ENCODE peak calls at places on chromosome 22, in nine cellular contexts. One of them, this sample, is unnamed.

GRCh38 chr22:38707346-38707745 is 1.6 kb downstream of the GTPBP1 start:
- DNase-seq in upper lobe of right lung: no peak
- DNase-seq in psoas muscle: no peak
- DNase-seq in colonic mucosa: peak; percentile 49
- DNase-seq in astrocyte of the spinal cord: peak; percentile 15
- DNase-seq in HCT116: no peak
- DNase-seq in heart left ventricle: no peak
- DNase-seq in left ventricle myocardium inferior: no peak
- DNase-seq in mucosa of descending colon: no peak
- DNase-seq in this sample: peak; percentile 56

GRCh38 chr22:38203855-38204497 is 2.2 kb downstream of the MAFF start:
- DNase-seq in astrocyte of the spinal cord: peak; percentile 51
- DNase-seq in psoas muscle: no peak
- DNase-seq in left ventricle myocardium inferior: no peak
- DNase-seq in colonic mucosa: no peak
- DNase-seq in upper lobe of right lung: no peak
- DNase-seq in heart left ventricle: no peak
- DNase-seq in mucosa of descending colon: no peak
- DNase-seq in HCT116: no peak
- DNase-seq in this sample: peak; percentile 70

GRCh38 chr22:29997516-29997915 is 82.7 kb upstream of the HORMAD2 start:
- DNase-seq in colonic mucosa: no peak
- DNase-seq in heart left ventricle: no peak
- DNase-seq in upper lobe of right lung: no peak
- DNase-seq in mucosa of descending colon: no peak
- DNase-seq in left ventricle myocardium inferior: no peak
- DNase-seq in astrocyte of the spinal cord: no peak
- DNase-seq in psoas muscle: no peak
- DNase-seq in HCT116: no peak
- DNase-seq in this sample: no peak

GRCh38 chr22:38032681-38033521 is 24.3 kb upstream of the PICK1 start:
- DNase-seq in mucosa of descending colon: no peak
- DNase-seq in heart left ventricle: no peak
- DNase-seq in upper lobe of right lung: no peak
- DNase-seq in HCT116: no peak
- DNase-seq in psoas muscle: no peak
- DNase-seq in left ventricle myocardium inferior: no peak
- DNase-seq in colonic mucosa: no peak
- DNase-seq in astrocyte of the spinal cord: peak; percentile 78
- DNase-seq in this sample: peak; percentile 93

GRCh38 chr22:24845036-24845918 is 39.3 kb downstream of the SGSM1 start:
- DNase-seq in HCT116: no peak
- DNase-seq in mucosa of descending colon: no peak
- DNase-seq in heart left ventricle: no peak
- DNase-seq in left ventricle myocardium inferior: no peak
- DNase-seq in astrocyte of the spinal cord: no peak
- DNase-seq in psoas muscle: peak; percentile 59
- DNase-seq in upper lobe of right lung: no peak
- DNase-seq in colonic mucosa: no peak
- DNase-seq in this sample: peak; percentile 46

GRCh38 chr22:24146190-24146616 is 35.1 kb upstream of the SUSD2 start:
- DNase-seq in psoas muscle: peak; percentile 75
- DNase-seq in mucosa of descending colon: peak; percentile 80
- DNase-seq in upper lobe of right lung: peak; percentile 92
- DNase-seq in HCT116: no peak
- DNase-seq in colonic mucosa: peak; percentile 81
- DNase-seq in heart left ventricle: peak; percentile 45
- DNase-seq in left ventricle myocardium inferior: no peak
- DNase-seq in astrocyte of the spinal cord: peak; percentile 73
- DNase-seq in this sample: peak; percentile 67

GRCh38 chr22:41286639-41287091 is 678 bp upstream of the RANGAP1 start:
- DNase-seq in mucosa of descending colon: no peak
- DNase-seq in astrocyte of the spinal cord: no peak
- DNase-seq in left ventricle myocardium inferior: no peak
- DNase-seq in upper lobe of right lung: no peak
- DNase-seq in psoas muscle: no peak
- DNase-seq in HCT116: no peak
- DNase-seq in colonic mucosa: no peak
- DNase-seq in heart left ventricle: no peak
- DNase-seq in this sample: peak; percentile 50

GRCh38 chr22:20616451-20617043 is 109.1 kb downstream of the MED15 start:
- DNase-seq in psoas muscle: no peak
- DNase-seq in upper lobe of right lung: no peak
- DNase-seq in HCT116: no peak
- DNase-seq in left ventricle myocardium inferior: no peak
- DNase-seq in astrocyte of the spinal cord: peak; percentile 19
- DNase-seq in mucosa of descending colon: no peak
- DNase-seq in heart left ventricle: no peak
- DNase-seq in colonic mucosa: no peak
- DNase-seq in this sample: no peak

GRCh38 chr22:28440517-28441366 is 238.9 kb downstream of the TTC28 start:
- DNase-seq in colonic mucosa: no peak
- DNase-seq in mucosa of descending colon: no peak
- DNase-seq in astrocyte of the spinal cord: peak; percentile 73
- DNase-seq in HCT116: no peak
- DNase-seq in upper lobe of right lung: no peak
- DNase-seq in left ventricle myocardium inferior: no peak
- DNase-seq in heart left ventricle: no peak
- DNase-seq in psoas muscle: no peak
- DNase-seq in this sample: peak; percentile 43
- TF ChIP-seq CTCF in colonic mucosa: no peak
- TF ChIP-seq CTCF in mucosa of descending colon: no peak
- TF ChIP-seq CTCF in astrocyte of the spinal cord: no peak
- TF ChIP-seq CTCF in HCT116: no peak
- TF ChIP-seq CTCF in upper lobe of right lung: no peak
- TF ChIP-seq CTCF in left ventricle myocardium inferior: no peak
- TF ChIP-seq CTCF in heart left ventricle: no peak
- TF ChIP-seq CTCF in psoas muscle: no peak
- TF ChIP-seq CTCF in this sample: no peak

DNA sequence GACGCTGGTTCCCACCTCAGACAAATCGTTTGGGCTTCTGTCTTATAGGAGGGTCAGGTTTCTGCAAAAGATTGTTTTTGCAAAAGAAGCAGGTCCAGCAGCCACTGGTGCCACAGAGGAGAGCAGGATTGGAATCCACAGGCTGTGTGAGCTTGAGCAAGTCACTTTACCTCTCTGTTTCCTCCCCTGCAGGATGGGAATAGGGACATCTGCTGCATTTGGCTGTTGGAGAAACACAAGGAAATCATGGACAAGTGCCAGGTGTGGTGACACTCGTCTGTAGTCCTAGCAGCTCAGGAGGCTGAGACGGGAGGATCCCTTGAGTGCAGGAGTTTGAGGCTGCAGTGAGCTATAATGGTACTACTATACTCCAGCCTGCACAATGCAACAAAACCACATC is 422.6 kb downstream of the MN1 start:
- DNase-seq in colonic mucosa: no peak
- DNase-seq in psoas muscle: no peak
- DNase-seq in left ventricle myocardium inferior: no peak
- DNase-seq in mucosa of descending colon: no peak
- DNase-seq in astrocyte of the spinal cord: no peak
- DNase-seq in upper lobe of right lung: no peak
- DNase-seq in HCT116: no peak
- DNase-seq in heart left ventricle: no peak
- DNase-seq in this sample: no peak
- H3K4me3 ChIP-seq in colonic mucosa: no peak overlapping the region
- H3K4me3 ChIP-seq in psoas muscle: no peak overlapping the region
- H3K4me3 ChIP-seq in left ventricle myocardium inferior: no peak overlapping the region
- H3K4me3 ChIP-seq in mucosa of descending colon: no peak overlapping the region
- H3K4me3 ChIP-seq in astrocyte of the spinal cord: no peak overlapping the region
- H3K4me3 ChIP-seq in upper lobe of right lung: no peak overlapping the region
- H3K4me3 ChIP-seq in HCT116: no peak overlapping the region
- H3K4me3 ChIP-seq in heart left ventricle: no peak overlapping the region
- H3K4me3 ChIP-seq in this sample: no peak overlapping the region

GRCh38 chr22:44956835-44957234 is 53.0 kb downstream of the PHF21B start:
- DNase-seq in HCT116: no peak
- DNase-seq in astrocyte of the spinal cord: no peak
- DNase-seq in mucosa of descending colon: no peak
- DNase-seq in heart left ventricle: no peak
- DNase-seq in colonic mucosa: no peak
- DNase-seq in psoas muscle: no peak
- DNase-seq in upper lobe of right lung: no peak
- DNase-seq in left ventricle myocardium inferior: no peak
- DNase-seq in this sample: no peak

GRCh38 chr22:44954113-44954512 is 55.7 kb downstream of the PHF21B start:
- DNase-seq in psoas muscle: no peak
- DNase-seq in colonic mucosa: no peak
- DNase-seq in upper lobe of right lung: no peak
- DNase-seq in left ventricle myocardium inferior: no peak
- DNase-seq in HCT116: no peak
- DNase-seq in heart left ventricle: no peak
- DNase-seq in mucosa of descending colon: no peak
- DNase-seq in astrocyte of the spinal cord: no peak
- DNase-seq in this sample: no peak

GRCh38 chr22:44952863-44953790 is 56.7 kb downstream of the PHF21B start:
- DNase-seq in heart left ventricle: no peak
- DNase-seq in left ventricle myocardium inferior: no peak
- DNase-seq in colonic mucosa: no peak
- DNase-seq in mucosa of descending colon: no peak
- DNase-seq in astrocyte of the spinal cord: no peak
- DNase-seq in upper lobe of right lung: no peak
- DNase-seq in psoas muscle: no peak
- DNase-seq in HCT116: no peak
- DNase-seq in this sample: no peak

GRCh38 chr22:44955102-44955501 is 54.7 kb downstream of the PHF21B start:
- DNase-seq in colonic mucosa: no peak
- DNase-seq in mucosa of descending colon: no peak
- DNase-seq in astrocyte of the spinal cord: no peak
- DNase-seq in upper lobe of right lung: no peak
- DNase-seq in psoas muscle: no peak
- DNase-seq in left ventricle myocardium inferior: no peak
- DNase-seq in HCT116: no peak
- DNase-seq in heart left ventricle: no peak
- DNase-seq in this sample: no peak

GRCh38 chr22:44957267-44957905 is 52.4 kb downstream of the PHF21B start:
- DNase-seq in heart left ventricle: no peak
- DNase-seq in mucosa of descending colon: no peak
- DNase-seq in psoas muscle: no peak
- DNase-seq in left ventricle myocardium inferior: no peak
- DNase-seq in HCT116: no peak
- DNase-seq in colonic mucosa: no peak
- DNase-seq in astrocyte of the spinal cord: no peak
- DNase-seq in upper lobe of right lung: no peak
- DNase-seq in this sample: no peak
- TF ChIP-seq CTCF in heart left ventricle: no peak
- TF ChIP-seq CTCF in mucosa of descending colon: no peak
- TF ChIP-seq CTCF in psoas muscle: no peak
- TF ChIP-seq CTCF in left ventricle myocardium inferior: no peak
- TF ChIP-seq CTCF in HCT116: peak; percentile 38
- TF ChIP-seq CTCF in colonic mucosa: no peak
- TF ChIP-seq CTCF in astrocyte of the spinal cord: peak; percentile 39
- TF ChIP-seq CTCF in upper lobe of right lung: no peak
- TF ChIP-seq CTCF in this sample: peak; percentile 16

GRCh38 chr22:22193923-22194322 is 50.7 kb upstream of the VPREB1 start:
- DNase-seq in left ventricle myocardium inferior: no peak
- DNase-seq in colonic mucosa: no peak
- DNase-seq in mucosa of descending colon: no peak
- DNase-seq in upper lobe of right lung: no peak
- DNase-seq in psoas muscle: no peak
- DNase-seq in heart left ventricle: no peak
- DNase-seq in astrocyte of the spinal cord: no peak
- DNase-seq in HCT116: no peak
- DNase-seq in this sample: no peak

GRCh38 chr22:22196018-22196533 is 48.5 kb upstream of the VPREB1 start:
- DNase-seq in HCT116: no peak
- DNase-seq in heart left ventricle: no peak
- DNase-seq in mucosa of descending colon: no peak
- DNase-seq in astrocyte of the spinal cord: no peak
- DNase-seq in psoas muscle: peak; percentile 25
- DNase-seq in upper lobe of right lung: no peak
- DNase-seq in left ventricle myocardium inferior: no peak
- DNase-seq in colonic mucosa: no peak
- DNase-seq in this sample: no peak

GRCh38 chr22:22195265-22196017 is 49.1 kb upstream of the VPREB1 start:
- DNase-seq in heart left ventricle: peak; percentile 24
- DNase-seq in psoas muscle: peak; percentile 65
- DNase-seq in left ventricle myocardium inferior: no peak
- DNase-seq in HCT116: peak; percentile 81
- DNase-seq in mucosa of descending colon: peak; percentile 89
- DNase-seq in astrocyte of the spinal cord: peak; percentile 32
- DNase-seq in upper lobe of right lung: peak; percentile 83
- DNase-seq in colonic mucosa: peak; percentile 83
- DNase-seq in this sample: peak; percentile 61

GRCh38 chr22:22196833-22197477 is 47.6 kb upstream of the VPREB1 start:
- DNase-seq in astrocyte of the spinal cord: no peak
- DNase-seq in HCT116: no peak
- DNase-seq in upper lobe of right lung: no peak
- DNase-seq in left ventricle myocardium inferior: no peak
- DNase-seq in psoas muscle: no peak
- DNase-seq in mucosa of descending colon: no peak
- DNase-seq in heart left ventricle: no peak
- DNase-seq in colonic mucosa: no peak
- DNase-seq in this sample: no peak

GRCh38 chr22:22194931-22195264 is 49.7 kb upstream of the VPREB1 start:
- DNase-seq in HCT116: no peak
- DNase-seq in astrocyte of the spinal cord: no peak
- DNase-seq in mucosa of descending colon: no peak
- DNase-seq in upper lobe of right lung: no peak
- DNase-seq in left ventricle myocardium inferior: no peak
- DNase-seq in psoas muscle: no peak
- DNase-seq in colonic mucosa: no peak
- DNase-seq in heart left ventricle: no peak
- DNase-seq in this sample: no peak
- H3K4me3 ChIP-seq in HCT116: no peak overlapping the region
- H3K4me3 ChIP-seq in astrocyte of the spinal cord: no peak overlapping the region
- H3K4me3 ChIP-seq in mucosa of descending colon: no peak overlapping the region
- H3K4me3 ChIP-seq in upper lobe of right lung: no peak overlapping the region
- H3K4me3 ChIP-seq in left ventricle myocardium inferior: no peak overlapping the region
- H3K4me3 ChIP-seq in psoas muscle: no peak overlapping the region
- H3K4me3 ChIP-seq in colonic mucosa: no peak overlapping the region
- H3K4me3 ChIP-seq in heart left ventricle: no peak overlapping the region
- H3K4me3 ChIP-seq in this sample: no peak overlapping the region

DNA sequence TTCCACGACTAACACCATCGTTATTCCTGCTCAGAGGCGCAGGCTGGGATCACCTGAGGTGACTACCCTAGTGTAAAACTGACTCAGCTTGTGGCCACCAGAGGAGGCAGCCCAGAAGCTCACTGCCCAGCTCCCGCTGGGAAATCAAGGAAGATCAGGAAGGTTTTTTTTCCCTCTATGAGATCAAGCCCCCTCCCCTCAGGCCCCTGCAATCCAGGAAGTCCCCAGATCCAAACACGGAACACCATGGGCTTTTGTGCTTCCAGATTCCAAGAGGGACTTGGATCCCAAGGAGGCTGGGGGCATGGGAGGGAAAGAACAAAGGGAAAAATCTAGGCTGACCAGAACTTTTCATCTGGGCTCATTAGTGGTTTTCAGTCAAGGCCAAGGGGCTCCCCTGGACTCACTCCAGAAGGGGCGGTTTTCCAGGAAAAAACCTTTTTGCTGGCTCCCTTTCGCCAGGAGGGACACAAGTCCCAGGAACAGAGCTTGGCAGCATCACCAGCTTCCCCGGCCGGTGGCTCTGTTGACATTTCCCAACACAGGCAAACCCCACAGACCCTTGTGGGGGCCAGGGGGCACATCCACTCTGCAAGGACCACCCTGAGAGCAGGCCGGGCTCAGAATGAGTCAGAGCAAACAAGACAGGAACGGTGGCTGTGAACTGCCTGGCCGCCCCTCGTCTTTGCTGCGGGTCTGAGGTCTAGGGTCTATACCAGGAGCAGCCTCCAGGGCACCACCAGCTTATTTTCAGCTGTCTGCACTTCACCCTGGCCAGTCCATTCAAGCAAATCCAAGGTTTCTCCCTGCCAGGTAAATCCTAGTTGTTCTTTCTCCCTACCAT is 36.8 kb downstream of the MYH9 start:
- DNase-seq in astrocyte of the spinal cord: peak; percentile 90
- DNase-seq in left ventricle myocardium inferior: no peak
- DNase-seq in mucosa of descending colon: no peak
- DNase-seq in psoas muscle: no peak
- DNase-seq in HCT116: no peak
- DNase-seq in upper lobe of right lung: no peak
- DNase-seq in colonic mucosa: peak; percentile 23
- DNase-seq in heart left ventricle: no peak
- DNase-seq in this sample: no peak
- TF ChIP-seq CTCF in astrocyte of the spinal cord: peak; percentile 24
- TF ChIP-seq CTCF in left ventricle myocardium inferior: no peak
- TF ChIP-seq CTCF in mucosa of descending colon: no peak
- TF ChIP-seq CTCF in psoas muscle: no peak
- TF ChIP-seq CTCF in HCT116: peak; percentile 34
- TF ChIP-seq CTCF in upper lobe of right lung: no peak
- TF ChIP-seq CTCF in colonic mucosa: no peak
- TF ChIP-seq CTCF in heart left ventricle: no peak
- TF ChIP-seq CTCF in this sample: peak; percentile 6

This sample was measured in foreskin fibroblast.